ENCODE peak calls at places on chromosomes 7 and 10, in four cellular contexts. One of them, this sample, is unnamed.

GRCh38 chr10:97647556-97647955 is 7.1 kb downstream of the PI4K2A start:
- DNase-seq in heart left ventricle: no peak
- DNase-seq in psoas muscle: no peak
- DNase-seq in Peyer's patch: no peak
- DNase-seq in this sample: peak

GRCh38 chr10:84371944-84372343 is 43.6 kb downstream of the CCSER2 start:
- DNase-seq in heart left ventricle: no peak
- DNase-seq in psoas muscle: no peak
- DNase-seq in Peyer's patch: no peak
- DNase-seq in this sample: no peak

GRCh38 chr10:115992554-115992953 is 280.5 kb downstream of the GFRA1 start:
- DNase-seq in heart left ventricle: no peak
- DNase-seq in psoas muscle: no peak
- DNase-seq in Peyer's patch: no peak
- DNase-seq in this sample: no peak

GRCh38 chr10:52368725-52369124 is 54.6 kb downstream of the DKK1 start:
- DNase-seq in heart left ventricle: no peak
- DNase-seq in psoas muscle: no peak
- DNase-seq in Peyer's patch: no peak
- DNase-seq in this sample: no peak

GRCh38 chr7:81664304-81664703 is 105.5 kb downstream of the HGF start:
- DNase-seq in heart left ventricle: no peak
- DNase-seq in psoas muscle: no peak
- DNase-seq in Peyer's patch: no peak
- DNase-seq in this sample: no peak

GRCh38 chr10:92483539-92483938 is 90.4 kb downstream of the IDE start:
- DNase-seq in heart left ventricle: no peak
- DNase-seq in psoas muscle: no peak
- DNase-seq in Peyer's patch: no peak
- DNase-seq in this sample: no peak

GRCh38 chr7:98203261-98203963 is 7.8 kb upstream of the BHLHA15 start:
- DNase-seq in heart left ventricle: no peak
- DNase-seq in psoas muscle: no peak
- DNase-seq in Peyer's patch: no peak
- DNase-seq in this sample: no peak

GRCh38 chr7:111951027-111951426 is 255.2 kb downstream of the DOCK4 start:
- DNase-seq in heart left ventricle: no peak
- DNase-seq in psoas muscle: no peak
- DNase-seq in Peyer's patch: no peak
- DNase-seq in this sample: no peak

GRCh38 chr7:46507601-46508000 is 586.5 kb upstream of the IGFBP3 start:
- DNase-seq in heart left ventricle: no peak
- DNase-seq in psoas muscle: no peak
- DNase-seq in Peyer's patch: no peak
- DNase-seq in this sample: no peak

GRCh38 chr10:101709359-101710063 is 14.5 kb upstream of the FBXW4 start:
- DNase-seq in heart left ventricle: no peak
- DNase-seq in psoas muscle: no peak
- DNase-seq in Peyer's patch: no peak
- DNase-seq in this sample: no peak

GRCh38 chr7:154965014-154965413 is 37.9 kb downstream of the PAXIP1 start:
- DNase-seq in heart left ventricle: no peak
- DNase-seq in psoas muscle: no peak
- DNase-seq in Peyer's patch: no peak
- DNase-seq in this sample: no peak

GRCh38 chr7:27172388-27172774 is 1.7 kb downstream of the HOXA10 start:
- DNase-seq in heart left ventricle: no peak
- DNase-seq in psoas muscle: no peak
- DNase-seq in Peyer's patch: peak
- DNase-seq in this sample: no peak

GRCh38 chr10:77531441-77532001 is 106.1 kb downstream of the KCNMA1 start:
- DNase-seq in heart left ventricle: no peak
- DNase-seq in psoas muscle: peak
- DNase-seq in Peyer's patch: peak
- DNase-seq in this sample: peak

GRCh38 chr7:32616625-32617024 is 121.3 kb downstream of the AVL9 start:
- DNase-seq in heart left ventricle: peak
- DNase-seq in psoas muscle: peak
- DNase-seq in Peyer's patch: no peak
- DNase-seq in this sample: peak

GRCh38 chr10:24723386-24723787 is 300 bp downstream of the ARHGAP21 start:
- DNase-seq in heart left ventricle: no peak
- DNase-seq in psoas muscle: peak
- DNase-seq in Peyer's patch: peak
- DNase-seq in this sample: no peak

GRCh38 chr10:75683158-75683557 is 251.7 kb downstream of the LRMDA start:
- DNase-seq in heart left ventricle: no peak
- DNase-seq in psoas muscle: no peak
- DNase-seq in Peyer's patch: no peak
- DNase-seq in this sample: peak

GRCh38 chr10:88115968-88116367 is 252.5 kb downstream of the PTEN start:
- DNase-seq in heart left ventricle: no peak
- DNase-seq in psoas muscle: no peak
- DNase-seq in Peyer's patch: no peak
- DNase-seq in this sample: peak

GRCh38 chr7:90409667-90410066 is 6.4 kb downstream of the CLDN12 start:
- DNase-seq in heart left ventricle: no peak
- DNase-seq in psoas muscle: no peak
- DNase-seq in Peyer's patch: no peak
- DNase-seq in this sample: no peak

GRCh38 chr10:97676770-97677581 is 10.1 kb downstream of the AVPI1 start:
- DNase-seq in heart left ventricle: no peak
- DNase-seq in psoas muscle: no peak
- DNase-seq in Peyer's patch: peak
- DNase-seq in this sample: peak

GRCh38 chr7:45216181-45216580 is 58.6 kb downstream of the RAMP3 start:
- DNase-seq in heart left ventricle: no peak
- DNase-seq in psoas muscle: no peak
- DNase-seq in Peyer's patch: no peak
- DNase-seq in this sample: no peak

GRCh38 chr10:75772153-75772887 is 340.9 kb downstream of the LRMDA start:
- DNase-seq in heart left ventricle: no peak
- DNase-seq in psoas muscle: no peak
- DNase-seq in Peyer's patch: no peak
- DNase-seq in this sample: peak

GRCh38 chr10:21197006-21197405 is 299.9 kb upstream of the NEBL start:
- DNase-seq in heart left ventricle: no peak
- DNase-seq in psoas muscle: no peak
- DNase-seq in Peyer's patch: no peak
- DNase-seq in this sample: no peak

GRCh38 chr10:84499846-84500245 is 171.5 kb downstream of the CCSER2 start:
- DNase-seq in heart left ventricle: no peak
- DNase-seq in psoas muscle: no peak
- DNase-seq in Peyer's patch: no peak
- DNase-seq in this sample: no peak

DNA sequence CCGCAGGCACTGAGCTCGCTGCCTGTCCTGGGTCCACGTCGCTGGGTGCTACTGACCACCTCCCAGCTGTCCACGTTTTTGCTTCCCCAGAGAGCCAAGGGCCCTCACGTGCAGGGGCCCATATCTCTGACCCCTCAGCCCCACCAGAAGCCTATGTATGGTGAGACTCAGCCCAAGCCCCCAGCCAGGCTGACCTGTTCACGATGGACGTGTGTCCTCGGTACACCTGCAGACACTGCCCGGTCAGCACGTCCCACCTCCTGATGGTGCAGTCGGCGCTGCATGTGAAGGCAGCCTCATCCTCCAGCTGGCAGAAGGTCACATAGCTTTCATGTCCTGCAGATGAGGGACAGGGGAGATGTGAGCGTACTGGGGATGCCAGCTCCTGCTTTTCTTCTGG is 9.9 kb downstream of the WDR86 start:
- DNase-seq in heart left ventricle: no peak
- DNase-seq in psoas muscle: no peak
- DNase-seq in Peyer's patch: no peak
- DNase-seq in this sample: no peak
- H3K4me3 ChIP-seq in heart left ventricle: no peak
- H3K4me3 ChIP-seq in psoas muscle: no peak
- H3K4me3 ChIP-seq in Peyer's patch: no peak
- H3K4me3 ChIP-seq in this sample: no peak

GRCh38 chr7:42227523-42227922 is 9.5 kb downstream of the GLI3 start:
- DNase-seq in heart left ventricle: no peak
- DNase-seq in psoas muscle: no peak
- DNase-seq in Peyer's patch: no peak
- DNase-seq in this sample: peak
- H3K4me3 ChIP-seq in heart left ventricle: no peak
- H3K4me3 ChIP-seq in psoas muscle: peak
- H3K4me3 ChIP-seq in Peyer's patch: peak
- H3K4me3 ChIP-seq in this sample: peak

DNA sequence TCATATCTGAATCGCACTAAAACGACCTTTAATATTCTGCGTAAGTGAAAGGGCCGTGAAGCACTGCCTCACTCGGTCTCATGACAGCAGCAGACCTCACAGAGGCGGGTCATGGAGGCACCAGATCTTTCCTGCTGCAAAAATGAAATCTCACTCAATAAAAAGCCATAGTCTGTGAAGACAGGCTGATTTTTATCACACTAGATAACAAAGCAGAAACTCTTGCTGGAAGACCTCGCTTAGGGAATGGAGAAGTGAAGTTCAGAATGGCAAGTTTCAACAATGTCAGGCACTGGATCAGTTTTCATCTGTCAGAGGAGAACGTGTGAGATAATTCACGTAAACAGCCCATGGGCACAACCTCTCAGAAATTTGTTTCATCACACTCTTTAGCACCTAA is 8.0 kb downstream of the SEPHS1 start:
- DNase-seq in heart left ventricle: no peak
- DNase-seq in psoas muscle: no peak
- DNase-seq in Peyer's patch: no peak
- DNase-seq in this sample: peak
- H3K4me3 ChIP-seq in heart left ventricle: no peak
- H3K4me3 ChIP-seq in psoas muscle: peak
- H3K4me3 ChIP-seq in Peyer's patch: no peak
- H3K4me3 ChIP-seq in this sample: no peak

GRCh38 chr10:33675235-33675634 is 340.8 kb upstream of the NRP1 start:
- DNase-seq in heart left ventricle: peak
- DNase-seq in psoas muscle: no peak
- DNase-seq in Peyer's patch: no peak
- DNase-seq in this sample: peak
- H3K4me3 ChIP-seq in heart left ventricle: no peak
- H3K4me3 ChIP-seq in psoas muscle: no peak
- H3K4me3 ChIP-seq in Peyer's patch: no peak
- H3K4me3 ChIP-seq in this sample: no peak

GRCh38 chr7:50304911-50305621 is 550 bp downstream of the IKZF1 start:
- DNase-seq in heart left ventricle: no peak
- DNase-seq in psoas muscle: no peak
- DNase-seq in Peyer's patch: peak
- DNase-seq in this sample: peak

GRCh38 chr7:50305697-50306300 is 1.3 kb downstream of the IKZF1 start:
- DNase-seq in heart left ventricle: no peak
- DNase-seq in psoas muscle: no peak
- DNase-seq in Peyer's patch: no peak
- DNase-seq in this sample: no peak

GRCh38 chr7:50308301-50309129 is 4.0 kb downstream of the IKZF1 start:
- DNase-seq in heart left ventricle: no peak
- DNase-seq in psoas muscle: no peak
- DNase-seq in Peyer's patch: no peak
- DNase-seq in this sample: no peak

GRCh38 chr7:50307368-50308012 is 3.0 kb downstream of the IKZF1 start:
- DNase-seq in heart left ventricle: no peak
- DNase-seq in psoas muscle: no peak
- DNase-seq in Peyer's patch: peak
- DNase-seq in this sample: no peak

GRCh38 chr7:50306491-50307367 is 2.2 kb downstream of the IKZF1 start:
- DNase-seq in heart left ventricle: no peak
- DNase-seq in psoas muscle: no peak
- DNase-seq in Peyer's patch: no peak
- DNase-seq in this sample: no peak
- H3K4me3 ChIP-seq in heart left ventricle: no peak
- H3K4me3 ChIP-seq in psoas muscle: peak
- H3K4me3 ChIP-seq in Peyer's patch: peak
- H3K4me3 ChIP-seq in this sample: no peak

GRCh38 chr10:4590807-4591206 is 235.2 kb upstream of the AKR1E2 start:
- DNase-seq in heart left ventricle: no peak
- DNase-seq in psoas muscle: no peak
- DNase-seq in Peyer's patch: no peak
- DNase-seq in this sample: no peak
- H3K4me3 ChIP-seq in heart left ventricle: no peak
- H3K4me3 ChIP-seq in psoas muscle: no peak
- H3K4me3 ChIP-seq in Peyer's patch: no peak
- H3K4me3 ChIP-seq in this sample: no peak

This sample was measured in bronchial epithelial cell.